ENCODE peak calls at places on chromosomes 13 and 19, in ten cellular contexts. C is endothelial cell, K is omental fat pad, Q is cardiac fibroblast, H is upper lobe of left lung, O is left ventricle myocardium inferior, E is pancreas, T is transverse colon, L is AG04449, W is gastrocnemius medialis. U is an unnamed sample.

GRCh38 chr13:19836472-19836871 is 27.0 kb downstream of the ZMYM5 start:
- DNase-seq in C (no peak), K (no peak), Q (peak), H (no peak), O (no peak), E (no peak), T (no peak), L (no peak), W (no peak), U (no peak)

GRCh38 chr19:29671393-29672076 is 6.3 kb downstream of the PLEKHF1 start:
- DNase-seq in C (no peak), K (peak), Q (peak), H (peak), O (peak), E (peak), T (peak), L (no peak), W (peak), U (no peak)

GRCh38 chr19:47028372-47028672 is 8.7 kb downstream of the NPAS1 start:
- DNase-seq in C (peak), K (no peak), Q (no peak), H (no peak), O (no peak), E (no peak), T (no peak), L (no peak), W (no peak), U (no peak)

GRCh38 chr19:47661161-47661560 is 52.1 kb upstream of the EHD2 start:
- DNase-seq in C (no peak), K (no peak), Q (no peak), H (no peak), O (no peak), E (peak), T (no peak), L (no peak), W (peak), U (no peak)

GRCh38 chr13:44301639-44302015 is 72.0 kb upstream of the SERP2 start:
- DNase-seq in C (no peak), K (no peak), Q (no peak), H (no peak), O (no peak), E (no peak), T (no peak), L (no peak), W (no peak), U (no peak)

GRCh38 chr13:28220166-28220565 is 81.8 kb downstream of the PAN3 start:
- DNase-seq in C (no peak), K (no peak), Q (peak), H (no peak), O (no peak), E (no peak), T (no peak), L (no peak), W (no peak), U (no peak)

GRCh38 chr13:109857803-109858202 is 71.4 kb upstream of the IRS2 start:
- DNase-seq in C (no peak), K (no peak), Q (no peak), H (no peak), O (no peak), E (no peak), T (no peak), L (no peak), W (no peak), U (no peak)

GRCh38 chr13:102225892-102226291 is 176.0 kb downstream of the FGF14 start:
- DNase-seq in C (no peak), K (no peak), Q (no peak), H (no peak), O (no peak), E (no peak), T (no peak), L (no peak), W (no peak), U (no peak)

GRCh38 chr19:31890230-31890629 is 455.2 kb upstream of the ZNF507 start:
- DNase-seq in C (no peak), K (no peak), Q (no peak), H (no peak), O (no peak), E (no peak), T (no peak), L (no peak), W (no peak), U (no peak)

GRCh38 chr13:61255035-61255796 is 160.4 kb downstream of the PCDH20 start:
- DNase-seq in C (peak), K (no peak), Q (peak), H (no peak), O (no peak), E (no peak), T (no peak), L (no peak), W (no peak), U (no peak)

GRCh38 chr13:22198656-22199217 is 527.9 kb downstream of the FGF9 start:
- DNase-seq in C (no peak), K (no peak), Q (no peak), H (no peak), O (no peak), E (no peak), T (no peak), L (no peak), W (no peak), U (no peak)

GRCh38 chr19:32566246-32566830 is 14.7 kb upstream of the PDCD5 start:
- DNase-seq in C (no peak), K (no peak), Q (peak), H (no peak), O (no peak), E (no peak), T (no peak), L (no peak), W (no peak), U (no peak)

GRCh38 chr13:28530729-28531194 is 35.8 kb upstream of the FLT1 start:
- DNase-seq in C (no peak), K (no peak), Q (peak), H (no peak), O (no peak), E (peak), T (no peak), L (no peak), W (no peak), U (no peak)

GRCh38 chr19:45657520-45658163 is 10.4 kb upstream of the GIPR start:
- DNase-seq in C (no peak), K (no peak), Q (no peak), H (no peak), O (no peak), E (no peak), T (no peak), L (no peak), W (no peak), U (no peak)

GRCh38 chr13:52845766-52846566 is 2.5 kb downstream of the PCDH8 start:
- DNase-seq in C (peak), K (no peak), Q (no peak), H (no peak), O (peak), E (peak), T (peak), L (no peak), W (no peak), U (no peak)

GRCh38 chr19:41111296-41111695 is 2.9 kb upstream of the CYP2F1 start:
- DNase-seq in C (no peak), K (no peak), Q (no peak), H (no peak), O (no peak), E (no peak), T (no peak), L (no peak), W (no peak), U (no peak)

GRCh38 chr13:18233783-18234299 is 947.8 kb downstream of the TUBA3C start:
- DNase-seq in C (no peak), K (no peak), Q (no peak), H (no peak), O (no peak), E (peak), T (no peak), L (no peak), W (no peak), U (no peak)

GRCh38 chr19:13095934-13096890 is 6.4 kb downstream of the LYL1 start:
- DNase-seq in C (peak), K (no peak), Q (no peak), H (peak), O (no peak), E (peak), T (no peak), L (no peak), W (no peak), U (no peak)

GRCh38 chr19:24140099-24140498 is 53.1 kb downstream of the ZNF254 start:
- DNase-seq in C (no peak), K (no peak), Q (peak), H (no peak), O (no peak), E (no peak), T (no peak), L (no peak), W (no peak), U (peak)

GRCh38 chr19:38915329-38916321 is 3.6 kb upstream of the CCER2 start:
- DNase-seq in C (no peak), K (no peak), Q (no peak), H (no peak), O (no peak), E (peak), T (no peak), L (no peak), W (no peak), U (no peak)

GRCh38 chr13:101307181-101307701 is 109.1 kb downstream of the NALCN start:
- DNase-seq in C (no peak), K (no peak), Q (peak), H (no peak), O (no peak), E (no peak), T (no peak), L (peak), W (no peak), U (peak)

GRCh38 chr13:32881074-32881791 is 135.0 kb upstream of the KL start:
- DNase-seq in C (no peak), K (no peak), Q (peak), H (no peak), O (no peak), E (no peak), T (no peak), L (peak), W (no peak), U (no peak)

GRCh38 chr13:113851826-113852535 is 11.9 kb downstream of the GAS6 start:
- DNase-seq in C (no peak), K (peak), Q (no peak), H (no peak), O (no peak), E (no peak), T (no peak), L (no peak), W (no peak), U (no peak)

GRCh38 chr13:95784161-95784880 is 107.4 kb downstream of the DNAJC3 start:
- DNase-seq in C (no peak), K (no peak), Q (peak), H (no peak), O (no peak), E (no peak), T (no peak), L (peak), W (no peak), U (peak)

GRCh38 chr13:112619730-112620639 is 32.0 kb upstream of the TUBGCP3 start:
- DNase-seq in C (peak), K (no peak), Q (peak), H (peak), O (peak), E (no peak), T (no peak), L (no peak), W (no peak), U (no peak)

GRCh38 chr19:6610934-6611370 is 20.0 kb upstream of the CD70 start:
- DNase-seq in C (no peak), K (no peak), Q (peak), H (no peak), O (no peak), E (no peak), T (no peak), L (peak), W (no peak), U (peak)

DNA sequence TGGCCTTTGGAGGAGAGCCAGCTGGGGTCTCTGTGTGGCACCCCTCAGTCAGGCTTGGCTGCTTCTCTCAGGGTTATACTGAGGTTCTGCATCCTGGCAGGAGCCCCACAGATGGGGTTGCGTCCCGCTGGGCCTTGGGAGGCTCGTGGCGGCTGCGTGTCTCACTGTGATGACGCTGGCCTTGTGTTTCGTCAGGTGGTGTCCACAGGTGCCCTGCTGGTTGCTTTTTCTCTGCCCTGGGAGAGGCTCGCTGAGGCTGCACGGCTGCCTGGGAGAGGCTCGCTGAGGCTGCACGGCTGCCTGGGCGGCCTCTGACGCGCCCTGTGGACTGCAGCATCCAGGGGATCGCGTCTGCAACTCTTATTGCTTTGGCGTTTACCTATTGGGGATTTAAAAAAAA is 15.4 kb downstream of the DOT1L start:
- DNase-seq in C (no peak), K (no peak), Q (no peak), H (no peak), O (no peak), E (no peak), T (no peak), L (no peak), W (no peak), U (no peak)
- TF ChIP-seq CTCF in C (no peak), K (no peak), Q (no peak), H (no peak), O (no peak), E (no peak), T (no peak), L (no peak), W (no peak), U (no peak)

DNA sequence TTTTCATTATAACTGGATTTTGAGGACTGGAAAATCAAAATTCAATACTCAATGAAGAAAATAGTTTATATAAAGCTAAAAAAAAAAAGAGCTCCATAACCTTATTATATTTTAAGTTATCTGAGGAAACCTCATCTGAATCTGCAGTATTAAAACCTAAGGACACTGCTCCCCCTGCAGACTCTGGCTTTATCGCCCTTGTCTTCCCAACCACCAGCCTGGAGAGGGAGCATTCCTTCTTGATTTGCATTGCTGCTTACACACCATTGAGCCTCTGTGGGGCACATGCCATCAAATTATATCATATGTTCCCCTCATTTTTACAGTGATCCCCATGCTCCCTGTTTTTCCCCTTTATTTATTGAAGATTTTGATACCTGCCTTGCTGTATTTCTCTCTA is 871.4 kb upstream of the GPC6 start:
- DNase-seq in C (peak), K (no peak), Q (peak), H (no peak), O (no peak), E (no peak), T (peak), L (no peak), W (no peak), U (no peak)
- TF ChIP-seq CTCF in C (no peak), K (no peak), Q (peak), H (no peak), O (peak), E (no peak), T (no peak), L (no peak), W (no peak), U (no peak)

GRCh38 chr13:48334534-48335127 is 31.1 kb downstream of the RB1 start:
- DNase-seq in C (no peak), K (no peak), Q (peak), H (no peak), O (no peak), E (no peak), T (no peak), L (no peak), W (no peak), U (peak)
- TF ChIP-seq CTCF in C (peak), K (no peak), Q (peak), H (peak), O (peak), E (no peak), T (peak), L (peak), W (peak), U (peak)

DNA sequence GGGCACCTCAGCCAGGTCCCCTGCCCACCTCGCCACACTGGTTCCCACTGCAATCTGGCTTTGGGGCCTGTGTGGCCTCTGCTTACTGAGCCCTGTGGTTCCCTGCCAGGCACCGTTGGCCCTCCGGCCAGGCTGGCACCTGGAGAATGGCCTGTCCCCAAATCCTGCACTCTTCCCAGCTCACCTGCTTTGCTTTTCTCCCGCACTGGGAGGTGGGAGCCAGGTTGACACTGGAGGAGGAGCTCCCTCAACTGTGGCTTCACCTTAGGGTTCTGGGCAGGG is 97.0 kb downstream of the SCGB2B2 start:
- DNase-seq in C (no peak), K (no peak), Q (no peak), H (no peak), O (no peak), E (no peak), T (no peak), L (no peak), W (no peak), U (no peak)
- TF ChIP-seq CTCF in C (no peak), K (no peak), Q (no peak), H (no peak), O (no peak), E (no peak), T (no peak), L (no peak), W (no peak), U (no peak)

GRCh38 chr13:91308299-91308698 is 39.2 kb upstream of the MIR17HG start:
- DNase-seq in C (no peak), K (no peak), Q (no peak), H (no peak), O (no peak), E (no peak), T (no peak), L (no peak), W (no peak), U (no peak)
- TF ChIP-seq CTCF in C (no peak), K (no peak), Q (no peak), H (no peak), O (no peak), E (no peak), T (no peak), L (no peak), W (no peak), U (no peak)

GRCh38 chr19:8585894-8586750 is 8.9 kb upstream of the MYO1F start:
- DNase-seq in C (peak), K (peak), Q (peak), H (no peak), O (peak), E (peak), T (peak), L (no peak), W (no peak), U (no peak)
- TF ChIP-seq CTCF in C (peak), K (no peak), Q (peak), H (peak), O (peak), E (no peak), T (peak), L (peak), W (no peak), U (peak)

GRCh38 chr13:99614465-99614885 is 113.2 kb downstream of the TM9SF2 start:
- DNase-seq in C (no peak), K (no peak), Q (peak), H (peak), O (no peak), E (peak), T (peak), L (no peak), W (no peak), U (no peak)

GRCh38 chr13:99619207-99619606 is 117.9 kb downstream of the TM9SF2 start:
- DNase-seq in C (no peak), K (no peak), Q (no peak), H (no peak), O (no peak), E (no peak), T (no peak), L (no peak), W (no peak), U (no peak)

GRCh38 chr13:99620806-99621205 is 119.5 kb downstream of the TM9SF2 start:
- DNase-seq in C (no peak), K (no peak), Q (no peak), H (no peak), O (no peak), E (no peak), T (no peak), L (no peak), W (no peak), U (no peak)

GRCh38 chr13:99617474-99618255 is 116.4 kb downstream of the TM9SF2 start:
- DNase-seq in C (peak), K (no peak), Q (peak), H (no peak), O (no peak), E (no peak), T (peak), L (no peak), W (no peak), U (peak)
- TF ChIP-seq CTCF in C (peak), K (no peak), Q (peak), H (no peak), O (peak), E (no peak), T (peak), L (peak), W (peak), U (peak)

GRCh38 chr19:54430306-54431254 is 15.3 kb downstream of the TTYH1 start:
- DNase-seq in C (peak), K (no peak), Q (peak), H (no peak), O (peak), E (peak), T (peak), L (no peak), W (no peak), U (no peak)
- TF ChIP-seq CTCF in C (no peak), K (no peak), Q (no peak), H (no peak), O (peak), E (no peak), T (no peak), L (no peak), W (no peak), U (no peak)

DNA sequence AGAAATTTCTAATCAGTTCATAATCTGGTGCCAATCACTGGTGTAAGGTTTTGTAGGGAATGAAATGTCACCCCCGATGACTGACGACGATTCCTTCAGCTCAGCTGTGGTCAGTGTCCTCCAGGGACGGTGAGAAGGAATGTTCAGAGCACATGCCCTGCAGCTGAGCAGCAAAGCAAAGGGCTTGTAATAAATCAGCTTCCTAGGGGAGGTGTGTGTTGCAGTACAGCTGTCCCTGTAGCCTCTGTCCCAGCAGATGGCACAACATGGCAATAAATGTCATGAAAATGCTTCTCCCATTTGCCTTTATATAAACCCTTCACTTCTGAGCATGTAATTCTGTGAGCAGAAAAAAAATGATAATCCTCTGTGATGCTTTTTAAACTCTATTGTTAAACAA is 102.4 kb downstream of the FAM216B start:
- DNase-seq in C (no peak), K (no peak), Q (peak), H (no peak), O (no peak), E (no peak), T (peak), L (no peak), W (no peak), U (peak)
- TF ChIP-seq CTCF in C (no peak), K (no peak), Q (peak), H (no peak), O (peak), E (no peak), T (no peak), L (no peak), W (no peak), U (peak)

DNA sequence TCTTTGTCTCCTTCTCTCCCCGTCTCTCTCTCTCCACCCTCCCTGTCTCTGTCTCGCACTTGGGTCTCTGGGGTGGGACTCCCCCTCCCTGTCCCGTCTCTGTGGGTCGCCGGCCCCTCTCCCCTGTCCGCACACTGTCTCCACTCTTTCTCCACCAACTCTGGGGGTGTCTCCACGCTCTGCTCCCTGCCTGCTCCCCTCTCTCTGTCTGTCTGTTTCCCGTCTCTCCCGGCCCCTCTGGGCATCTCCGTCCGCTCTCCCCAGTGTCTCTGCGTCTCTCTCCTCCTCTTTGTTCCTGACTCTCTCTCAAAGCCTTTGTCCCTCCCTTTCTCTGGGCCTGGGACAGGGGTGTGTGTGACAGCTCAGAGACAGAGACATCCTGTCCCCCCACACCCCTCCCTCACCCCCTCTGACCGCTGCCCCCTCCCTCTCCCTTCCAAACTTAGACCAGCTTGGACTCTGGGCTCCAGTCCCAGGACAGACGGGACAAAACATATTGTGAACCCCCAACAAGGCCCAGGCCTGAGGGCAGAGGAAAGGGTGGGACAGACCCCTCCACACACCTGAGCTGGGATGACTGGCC is 661 bp upstream of the SBK3 start:
- DNase-seq in C (no peak), K (no peak), Q (no peak), H (no peak), O (peak), E (no peak), T (no peak), L (no peak), W (peak), U (no peak)
- TF ChIP-seq CTCF in C (no peak), K (no peak), Q (no peak), H (no peak), O (no peak), E (no peak), T (no peak), L (no peak), W (no peak), U (no peak)